ENCODE peak calls at places on chromosomes 6 and 20, in four cellular contexts. One of them, this sample, is unnamed.

GRCh38 chr20:43776691-43777090 is 49.9 kb upstream of the GTSF1L start:
- DNase-seq in HepG2: no peak
- DNase-seq in A549: no peak
- DNase-seq in H1: no peak
- DNase-seq in this sample: no peak

GRCh38 chr6:45713981-45714685 is 301.5 kb downstream of the CLIC5 start:
- DNase-seq in HepG2: no peak
- DNase-seq in A549: no peak
- DNase-seq in H1: no peak
- DNase-seq in this sample: no peak

GRCh38 chr6:138455746-138456392 is 43.4 kb downstream of the NHSL1 start:
- DNase-seq in HepG2: no peak
- DNase-seq in A549: no peak
- DNase-seq in H1: no peak
- DNase-seq in this sample: no peak

GRCh38 chr6:155001482-155001881 is 6.4 kb downstream of the TIAM2 start:
- DNase-seq in HepG2: peak; percentile 36
- DNase-seq in A549: no peak
- DNase-seq in H1: no peak
- DNase-seq in this sample: no peak

GRCh38 chr6:94163877-94164276 is 744.5 kb upstream of the EPHA7 start:
- DNase-seq in HepG2: no peak
- DNase-seq in A549: no peak
- DNase-seq in H1: no peak
- DNase-seq in this sample: no peak

GRCh38 chr6:158405933-158406332 is 93.7 kb downstream of the TULP4 start:
- DNase-seq in HepG2: no peak
- DNase-seq in A549: no peak
- DNase-seq in H1: no peak
- DNase-seq in this sample: no peak

GRCh38 chr6:107314644-107315043 is 144.7 kb downstream of the PDSS2 start:
- DNase-seq in HepG2: peak; percentile 87
- DNase-seq in A549: no peak
- DNase-seq in H1: no peak
- DNase-seq in this sample: no peak

GRCh38 chr6:4112366-4112765 is 23.0 kb downstream of the ECI2 start:
- DNase-seq in HepG2: no peak
- DNase-seq in A549: no peak
- DNase-seq in H1: no peak
- DNase-seq in this sample: no peak

GRCh38 chr6:10528170-10528981 is 7.2 kb downstream of the GCNT2 start:
- DNase-seq in HepG2: peak; percentile 94
- DNase-seq in A549: peak; percentile 66
- DNase-seq in H1: no peak
- DNase-seq in this sample: no peak

GRCh38 chr6:5290097-5290496 is 28.8 kb downstream of the FARS2 start:
- DNase-seq in HepG2: no peak
- DNase-seq in A549: no peak
- DNase-seq in H1: no peak
- DNase-seq in this sample: no peak

GRCh38 chr20:59207742-59208357 is 44.2 kb downstream of the ZNF831 start:
- DNase-seq in HepG2: peak; percentile 53
- DNase-seq in A549: peak; percentile 28
- DNase-seq in H1: peak; percentile 80
- DNase-seq in this sample: peak; percentile 63

GRCh38 chr6:148963738-148964137 is 216.9 kb downstream of the UST start:
- DNase-seq in HepG2: no peak
- DNase-seq in A549: no peak
- DNase-seq in H1: no peak
- DNase-seq in this sample: no peak

GRCh38 chr6:22250486-22250885 is 46.4 kb downstream of the PRL start:
- DNase-seq in HepG2: no peak
- DNase-seq in A549: no peak
- DNase-seq in H1: peak; percentile 56
- DNase-seq in this sample: no peak

GRCh38 chr6:43779864-43780260 is 9.9 kb downstream of the VEGFA start:
- DNase-seq in HepG2: no peak
- DNase-seq in A549: no peak
- DNase-seq in H1: no peak
- DNase-seq in this sample: no peak

GRCh38 chr20:43459022-43459942 is 1.6 kb downstream of the SRSF6 start:
- DNase-seq in HepG2: no peak
- DNase-seq in A549: no peak
- DNase-seq in H1: no peak
- DNase-seq in this sample: peak; percentile 31

GRCh38 chr6:11921017-11921438 is 91.1 kb upstream of the HIVEP1 start:
- DNase-seq in HepG2: no peak
- DNase-seq in A549: peak; percentile 59
- DNase-seq in H1: no peak
- DNase-seq in this sample: peak; percentile 57

GRCh38 chr6:167995302-167995701 is 2.2 kb upstream of the KIF25 start:
- DNase-seq in HepG2: no peak
- DNase-seq in A549: no peak
- DNase-seq in H1: peak; percentile 45
- DNase-seq in this sample: no peak

DNA sequence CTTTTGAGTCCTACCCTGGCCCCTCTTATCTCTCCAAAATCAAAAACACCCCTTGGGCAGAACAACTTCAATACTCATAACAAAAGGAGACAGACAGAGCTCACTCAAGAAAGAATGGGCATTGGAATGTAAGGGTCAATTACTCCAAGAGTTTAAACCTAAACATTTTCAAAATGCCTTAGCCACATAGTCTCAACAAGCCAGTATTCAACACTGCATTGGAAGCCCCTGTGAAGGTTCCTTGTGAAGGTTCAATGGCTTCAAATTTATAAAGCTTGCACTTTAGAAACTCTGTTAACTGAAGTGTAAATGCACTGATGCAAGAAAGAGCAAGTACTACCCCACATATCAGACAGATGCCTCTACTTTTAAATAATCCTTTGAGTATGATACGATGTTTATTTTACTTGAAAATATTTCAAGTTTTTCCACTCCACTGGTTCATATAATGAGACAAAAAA is 139.1 kb upstream of the LAMP5 start:
- DNase-seq in HepG2: no peak
- DNase-seq in A549: no peak
- DNase-seq in H1: no peak
- DNase-seq in this sample: no peak
- TF ChIP-seq RNF2 in HepG2: no peak
- TF ChIP-seq RNF2 in A549: no peak
- TF ChIP-seq RNF2 in H1: no peak
- TF ChIP-seq RNF2 in this sample: no peak

DNA sequence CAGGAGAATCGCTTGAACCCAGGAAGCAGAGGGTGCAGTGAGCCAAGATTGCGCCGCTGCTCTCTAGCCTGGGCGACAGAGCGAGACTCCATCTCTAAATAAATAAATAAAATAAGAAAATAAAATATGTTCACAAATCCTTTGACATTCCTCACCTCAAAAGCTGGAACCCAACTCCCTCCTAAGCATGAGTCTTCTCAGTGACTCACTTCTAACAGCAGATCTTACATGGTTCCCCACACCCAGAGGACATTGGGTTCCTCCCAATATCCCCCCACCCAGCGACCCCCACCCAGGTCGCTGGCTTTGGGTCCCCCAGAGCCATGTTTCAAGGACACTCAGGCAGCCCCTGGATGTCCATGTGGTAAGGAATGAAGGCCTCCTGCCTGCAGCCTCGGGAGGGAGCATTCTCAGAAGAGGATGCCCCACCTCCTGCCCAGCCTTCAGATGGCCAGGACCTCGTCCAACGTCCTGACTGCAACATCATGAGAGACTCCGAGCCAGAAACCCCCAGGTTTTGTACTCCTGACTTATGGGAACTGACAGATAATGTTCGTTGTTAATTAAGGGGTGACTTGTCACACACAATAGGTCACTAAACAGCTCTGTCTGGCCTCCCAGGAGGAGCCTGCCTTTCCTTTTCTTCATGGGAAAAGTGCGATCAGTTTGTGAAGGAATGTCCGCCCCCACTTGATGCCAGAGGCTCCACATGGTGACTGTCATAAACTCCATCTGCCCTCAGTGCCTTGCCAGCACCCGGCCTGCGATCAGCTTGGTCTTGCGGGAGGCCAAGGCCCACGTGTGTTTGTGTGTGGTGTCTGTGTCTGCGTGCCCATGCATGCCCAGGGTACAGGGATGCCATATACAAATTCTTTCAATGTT is 10.1 kb upstream of the GMEB2 start:
- DNase-seq in HepG2: no peak
- DNase-seq in A549: no peak
- DNase-seq in H1: no peak
- DNase-seq in this sample: no peak
- TF ChIP-seq RNF2 in HepG2: no peak
- TF ChIP-seq RNF2 in A549: no peak
- TF ChIP-seq RNF2 in H1: no peak
- TF ChIP-seq RNF2 in this sample: no peak

DNA sequence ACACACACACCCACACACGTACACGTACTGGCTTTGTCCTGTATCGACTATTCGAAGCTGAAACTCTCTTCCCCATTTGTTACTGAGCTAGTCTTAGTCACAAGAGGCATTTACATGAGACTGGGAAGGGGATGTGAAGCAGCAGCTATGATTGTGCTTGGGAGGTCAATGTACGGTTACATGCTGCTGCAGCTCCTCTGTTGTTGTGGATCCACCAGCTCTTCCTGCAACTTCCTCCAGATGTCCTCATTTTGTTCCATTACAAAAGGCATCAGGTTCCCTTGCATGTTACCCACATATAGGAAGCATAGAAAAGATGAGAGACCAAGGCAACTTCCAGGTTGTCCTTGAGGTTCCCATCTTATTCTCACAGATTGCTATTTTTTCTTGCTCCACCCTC is 612.4 kb upstream of the IMPG1 start:
- DNase-seq in HepG2: peak; percentile 6
- DNase-seq in A549: no peak
- DNase-seq in H1: no peak
- DNase-seq in this sample: no peak
- TF ChIP-seq RNF2 in HepG2: no peak
- TF ChIP-seq RNF2 in A549: no peak
- TF ChIP-seq RNF2 in H1: no peak
- TF ChIP-seq RNF2 in this sample: no peak

DNA sequence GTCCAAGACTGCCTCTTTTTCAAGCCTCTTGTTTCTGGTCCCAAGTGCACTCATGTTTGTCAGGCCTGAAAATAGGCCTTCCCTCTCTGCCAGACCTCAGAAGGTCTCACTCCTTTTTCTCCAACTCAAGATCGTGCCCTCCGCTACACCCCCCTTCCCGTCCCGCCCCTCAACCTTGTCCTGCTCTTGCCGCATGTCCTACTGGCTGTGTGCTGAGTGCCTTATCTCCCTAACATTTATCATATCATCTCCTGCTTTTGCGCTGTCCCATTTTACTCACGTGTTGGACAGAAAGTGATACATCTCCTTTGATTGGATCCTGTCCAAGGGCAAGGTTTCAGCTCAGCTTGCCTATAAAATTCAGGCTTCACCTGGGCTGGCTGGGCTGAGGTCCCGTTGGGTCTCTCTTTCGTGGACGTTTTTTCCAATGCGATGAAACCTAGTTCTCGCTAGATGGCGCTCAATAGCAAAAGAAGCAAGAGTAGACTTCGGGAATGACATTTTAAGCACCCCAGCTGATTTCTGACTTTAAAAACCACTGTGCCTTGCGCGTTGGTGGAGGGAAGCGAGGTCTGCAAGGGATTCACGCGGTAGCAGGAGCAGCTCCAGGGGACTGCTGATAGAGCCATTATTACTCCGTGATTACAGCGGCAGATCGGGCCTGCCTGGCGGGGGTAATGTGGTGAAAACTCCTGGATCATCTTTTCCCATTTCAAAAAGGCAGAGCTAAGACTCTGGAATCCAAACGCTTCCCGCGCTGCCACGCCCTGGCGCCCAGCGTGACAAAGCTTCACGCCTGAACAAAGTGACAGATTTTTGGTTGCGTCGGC is 137.6 kb downstream of the IMPG1 start:
- DNase-seq in HepG2: peak; percentile 70
- DNase-seq in A549: peak; percentile 73
- DNase-seq in H1: peak; percentile 71
- DNase-seq in this sample: peak; percentile 38
- TF ChIP-seq RNF2 in HepG2: no peak
- TF ChIP-seq RNF2 in A549: no peak
- TF ChIP-seq RNF2 in H1: no peak
- TF ChIP-seq RNF2 in this sample: no peak

DNA sequence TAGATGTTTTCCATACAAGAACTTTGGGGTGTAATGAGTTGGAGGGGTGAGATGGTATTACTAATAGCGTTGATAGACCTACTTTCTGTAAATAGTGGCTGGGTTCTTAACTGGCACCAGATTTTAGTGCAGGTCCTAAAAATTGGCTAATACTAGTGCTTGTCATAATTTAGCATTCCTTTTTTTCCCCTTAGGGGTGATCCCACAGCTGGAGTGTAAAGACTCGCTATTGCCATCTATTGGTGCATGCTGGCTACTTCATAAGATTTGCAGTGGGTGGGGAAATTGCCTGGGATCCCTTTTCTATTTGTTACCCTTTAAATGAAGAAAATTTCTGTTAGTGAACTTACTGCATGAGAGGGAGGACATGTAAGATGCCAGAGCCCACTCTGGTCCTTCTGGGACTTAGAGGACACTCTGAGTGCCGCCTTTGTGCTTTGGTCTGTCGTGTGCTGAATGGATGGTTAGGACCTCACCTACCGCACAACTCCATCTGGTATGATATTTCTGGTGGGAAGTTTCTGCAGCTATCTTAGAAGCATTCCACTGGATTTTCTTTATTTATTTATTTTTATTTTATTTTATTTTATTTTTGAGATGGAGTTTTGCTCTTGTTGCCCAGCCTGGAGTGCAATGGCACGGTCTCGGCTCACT is 195.5 kb downstream of the JARID2 start:
- DNase-seq in HepG2: peak; percentile 65
- DNase-seq in A549: peak; percentile 59
- DNase-seq in H1: no peak
- DNase-seq in this sample: peak; percentile 77
- TF ChIP-seq RNF2 in HepG2: no peak
- TF ChIP-seq RNF2 in A549: no peak
- TF ChIP-seq RNF2 in H1: no peak
- TF ChIP-seq RNF2 in this sample: no peak

This sample was measured in K562.